ENCODE peak calls at places on chromosomes 6 and 20, in six cellular contexts. B is prostate gland, E is cardiac fibroblast, L is thyroid gland, G is AG04449, O is bronchial epithelial cell. W is an unnamed sample.

GRCh38 chr6:161244725-161245124 is 29.1 kb downstream of the AGPAT4 start:
- DNase-seq in L (no peak), B (no peak), G (no peak), E (no peak), O (no peak), W (no peak)

GRCh38 chr6:35735452-35735851 is 1.4 kb upstream of the ARMC12 start:
- DNase-seq in G (no peak), E (no peak), B (peak), L (peak), O (no peak), W (no peak)

GRCh38 chr6:73566954-73567591 is 46.2 kb upstream of the EEF1A1 start:
- DNase-seq in L (peak), E (peak), B (no peak), O (peak), G (no peak), W (no peak)

GRCh38 chr20:9677224-9677623 is 161.7 kb downstream of the PAK5 start:
- DNase-seq in L (no peak), B (no peak), E (no peak), G (no peak), O (no peak), W (no peak)

GRCh38 chr6:42287756-42288155 is 70.1 kb upstream of the MRPS10 start:
- DNase-seq in O (no peak), G (no peak), L (no peak), E (no peak), B (no peak), W (no peak)

GRCh38 chr6:129370268-129370916 is 339.6 kb downstream of the ARHGAP18 start:
- DNase-seq in O (peak), G (no peak), E (peak), B (peak), L (peak), W (peak)

GRCh38 chr6:82622461-82622860 is 258.8 kb downstream of the TPBG start:
- DNase-seq in O (no peak), G (no peak), L (no peak), E (no peak), B (no peak), W (no peak)

GRCh38 chr6:158654498-158654897 is 4.6 kb downstream of the SYTL3 start:
- DNase-seq in G (no peak), B (no peak), E (peak), L (peak), O (no peak), W (no peak)

GRCh38 chr6:168364793-168365421 is 45.3 kb upstream of the DACT2 start:
- DNase-seq in G (no peak), E (no peak), L (no peak), O (no peak), B (no peak), W (no peak)

GRCh38 chr20:8153281-8153908 is 21.3 kb downstream of the PLCB1 start:
- DNase-seq in O (peak), B (peak), G (no peak), L (no peak), E (peak), W (peak)

GRCh38 chr20:47392015-47392720 is 35.7 kb upstream of the ZMYND8 start:
- DNase-seq in E (peak), L (no peak), B (no peak), G (peak), O (peak), W (peak)

DNA sequence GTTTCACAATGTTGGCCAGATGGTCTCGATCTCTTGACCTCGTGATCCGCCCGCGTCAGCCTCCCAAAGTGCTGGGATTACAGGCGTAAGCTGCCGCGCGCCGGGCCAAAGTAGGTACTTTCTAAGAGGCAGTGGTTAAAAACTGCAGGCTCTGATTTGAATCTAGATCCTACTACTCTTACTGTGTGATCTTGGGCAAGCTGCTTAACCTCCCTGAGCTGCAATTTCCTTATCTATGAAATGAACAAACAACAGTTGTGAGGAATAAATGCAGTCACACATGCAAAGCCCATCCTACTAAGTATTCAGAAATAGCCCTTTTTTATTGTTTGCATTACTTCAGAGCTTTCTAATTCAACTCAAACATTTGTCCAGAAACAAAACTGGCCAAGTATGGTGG is 2.9 kb downstream of the FAXC start:
- DNase-seq in L (no peak), G (no peak), E (no peak), B (no peak), O (no peak), W (no peak)
- H3K4me3 ChIP-seq in L (no peak), G (no peak), E (no peak), B (no peak), O (no peak), W (no peak)

DNA sequence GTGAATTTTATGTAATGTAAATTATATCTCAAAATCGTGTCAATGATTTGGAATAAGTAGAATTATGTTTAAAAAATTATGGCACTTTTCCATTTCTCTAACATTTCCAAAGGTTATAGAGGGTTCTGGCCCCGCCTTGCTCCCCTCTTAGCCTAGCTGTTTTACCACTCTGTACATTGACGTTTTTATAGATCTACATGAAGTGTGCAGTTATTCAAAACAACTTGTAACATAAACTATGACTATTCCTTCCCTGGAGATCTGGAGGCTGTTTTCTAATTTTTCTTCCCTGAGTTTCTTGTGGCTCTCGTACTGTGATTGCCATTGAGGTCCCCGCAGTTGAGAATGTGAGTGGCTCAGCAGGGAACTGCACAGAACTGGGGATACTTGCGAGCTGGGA is 48.4 kb downstream of the IYD start:
- DNase-seq in B (no peak), E (no peak), G (no peak), O (no peak), L (no peak), W (no peak)
- H3K4me3 ChIP-seq in B (no peak), E (no peak), G (no peak), O (no peak), L (no peak), W (no peak)

DNA sequence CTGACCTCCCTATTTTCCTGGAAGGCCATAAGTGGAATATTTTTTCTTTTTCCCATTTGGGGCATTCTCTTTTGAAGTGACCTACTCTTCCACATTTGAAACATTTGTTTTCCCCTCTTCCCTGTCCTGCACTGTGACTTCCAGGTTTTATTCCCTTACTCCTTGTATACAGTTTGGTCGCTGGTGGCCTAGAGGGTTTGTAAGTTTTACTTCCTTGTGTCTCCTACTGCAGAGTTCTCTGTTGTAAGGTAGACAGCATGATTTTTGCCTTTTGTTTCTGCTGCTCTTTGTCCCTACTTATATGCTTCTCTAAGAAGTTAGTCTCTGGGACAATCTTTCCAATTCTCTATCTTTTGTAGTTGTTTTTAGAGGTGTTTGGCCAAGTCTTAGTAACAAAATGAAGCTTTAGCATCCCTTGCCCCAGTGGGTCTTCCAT is 7.4 kb upstream of the ZNFX1 start:
- DNase-seq in E (no peak), B (no peak), L (no peak), O (no peak), G (no peak), W (no peak)
- H3K4me3 ChIP-seq in E (no peak), B (no peak), L (no peak), O (no peak), G (no peak), W (peak)

GRCh38 chr6:6005467-6006427 is 978 bp downstream of the NRN1 start:
- DNase-seq in B (no peak), E (no peak), O (no peak), L (no peak), G (no peak), W (no peak)
- H3K4me3 ChIP-seq in B (peak), E (no peak), O (no peak), L (no peak), G (peak), W (no peak)

GRCh38 chr6:13212538-13212937 is 115.8 kb downstream of the TBC1D7 start:
- DNase-seq in O (no peak), E (no peak), G (no peak), L (no peak), B (no peak), W (no peak)

GRCh38 chr6:13217206-13217905 is 111.0 kb downstream of the TBC1D7 start:
- DNase-seq in L (no peak), E (peak), O (peak), G (peak), B (no peak), W (no peak)

GRCh38 chr6:13216236-13216933 is 112.0 kb downstream of the TBC1D7 start:
- DNase-seq in B (no peak), G (no peak), E (no peak), O (no peak), L (no peak), W (no peak)

GRCh38 chr6:13212096-13212495 is 116.2 kb downstream of the TBC1D7 start:
- DNase-seq in L (no peak), O (no peak), G (no peak), B (no peak), E (no peak), W (no peak)

DNA sequence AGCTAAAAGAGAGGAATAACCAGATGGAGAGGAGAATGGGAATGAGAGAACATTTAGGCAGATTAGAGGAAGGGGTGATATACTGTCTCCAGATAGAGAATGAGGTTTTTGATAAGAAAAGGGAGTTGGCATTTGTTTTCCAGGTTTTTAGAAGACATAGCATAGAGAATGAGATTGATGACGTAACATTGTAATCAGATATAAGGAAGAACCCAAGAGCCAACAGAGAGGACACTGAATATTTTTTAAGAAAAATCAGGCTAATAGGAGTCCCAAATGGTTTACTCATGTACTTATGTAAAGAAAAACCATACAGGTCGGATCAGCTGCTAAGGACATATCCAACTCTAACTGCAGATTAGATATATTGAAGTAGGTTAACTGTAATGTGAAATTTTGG is 112.9 kb downstream of the TBC1D7 start:
- DNase-seq in L (no peak), O (no peak), E (no peak), B (no peak), G (no peak), W (no peak)
- H3K4me3 ChIP-seq in L (no peak), O (no peak), E (no peak), B (no peak), G (no peak), W (no peak)

DNA sequence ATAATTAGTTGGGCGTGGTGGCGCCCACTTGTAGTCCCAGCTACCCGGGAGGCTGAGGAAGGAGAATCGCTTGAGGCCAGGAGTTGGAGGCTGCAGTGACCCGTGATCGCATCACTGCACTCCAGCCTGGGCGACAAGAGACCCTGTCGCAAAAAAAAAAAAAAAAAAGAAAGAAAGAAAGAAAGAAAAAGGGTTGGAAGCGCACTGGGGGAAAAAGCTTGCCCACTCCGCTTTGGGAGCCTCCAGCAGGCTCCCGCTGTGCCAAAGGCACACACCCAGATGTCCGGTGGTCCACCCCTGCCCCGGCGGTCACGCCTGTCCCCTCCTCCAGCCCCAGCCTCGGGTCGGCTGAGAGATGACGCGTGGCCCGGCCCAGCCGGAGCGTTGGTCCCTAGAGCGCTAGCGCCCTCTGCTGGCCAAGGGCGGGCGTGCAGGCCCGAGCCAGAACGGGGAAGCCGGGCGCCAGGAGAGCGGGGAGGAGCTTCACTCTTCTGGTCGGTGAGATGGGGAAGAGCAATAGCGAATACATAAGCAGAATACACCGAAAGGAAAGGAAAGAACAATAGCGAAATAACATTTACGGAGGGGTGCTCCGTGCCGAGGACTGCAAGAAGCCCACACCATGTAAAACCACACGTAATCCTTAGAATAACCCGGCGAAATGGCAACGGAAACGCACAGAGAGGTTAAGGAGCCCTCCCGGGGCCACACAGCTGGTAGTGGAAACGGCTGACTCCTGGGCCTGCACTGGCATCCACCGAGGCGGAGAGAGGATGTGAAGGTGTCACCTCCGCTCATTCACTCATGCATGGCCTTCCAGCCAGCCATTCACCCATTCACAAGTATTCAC is 41.7 kb downstream of the UBE2V1 start:
- DNase-seq in G (no peak), E (peak), B (peak), O (peak), L (peak), W (peak)
- H3K4me3 ChIP-seq in G (peak), E (peak), B (peak), O (peak), L (no peak), W (peak)

GRCh38 chr6:44297063-44298038 is 15.8 kb downstream of the AARS2 start:
- DNase-seq in L (no peak), E (peak), G (no peak), B (no peak), O (no peak), W (peak)
- H3K4me3 ChIP-seq in L (no peak), E (peak), G (peak), B (peak), O (peak), W (peak)